ENCODE peak calls at places on chromosomes 1 and 21, in six cellular contexts. One of them, this sample, is unnamed.

GRCh38 chr1:145997156-145998023 is 1.0 kb upstream of the TXNIP start:
- DNase-seq in HepG2: peak
- DNase-seq in SK-N-SH: peak
- DNase-seq in GM12878: no peak
- DNase-seq in H1: no peak
- DNase-seq in K562: peak
- DNase-seq in this sample: no peak

GRCh38 chr1:109644670-109645069 is 11.2 kb upstream of the GSTM4 start:
- DNase-seq in HepG2: no peak
- DNase-seq in SK-N-SH: no peak
- DNase-seq in GM12878: no peak
- DNase-seq in H1: no peak
- DNase-seq in K562: peak
- DNase-seq in this sample: no peak

GRCh38 chr1:212118872-212119260 is 83.3 kb downstream of the DTL start:
- DNase-seq in HepG2: no peak
- DNase-seq in SK-N-SH: no peak
- DNase-seq in GM12878: no peak
- DNase-seq in H1: no peak
- DNase-seq in K562: no peak
- DNase-seq in this sample: no peak

GRCh38 chr1:8139941-8140340 is 113.8 kb upstream of the ERRFI1 start:
- DNase-seq in HepG2: no peak
- DNase-seq in SK-N-SH: no peak
- DNase-seq in GM12878: no peak
- DNase-seq in H1: no peak
- DNase-seq in K562: no peak
- DNase-seq in this sample: no peak

GRCh38 chr21:31618696-31619430 is 40.6 kb upstream of the SOD1 start:
- DNase-seq in HepG2: no peak
- DNase-seq in SK-N-SH: no peak
- DNase-seq in GM12878: no peak
- DNase-seq in H1: no peak
- DNase-seq in K562: no peak
- DNase-seq in this sample: no peak

GRCh38 chr1:1075148-1075935 is 1.2 kb upstream of the RNF223 start:
- DNase-seq in HepG2: no peak
- DNase-seq in SK-N-SH: peak
- DNase-seq in GM12878: no peak
- DNase-seq in H1: no peak
- DNase-seq in K562: no peak
- DNase-seq in this sample: no peak

GRCh38 chr1:10431065-10431730 is 965 bp downstream of the CENPS start:
- DNase-seq in HepG2: no peak
- DNase-seq in SK-N-SH: no peak
- DNase-seq in GM12878: no peak
- DNase-seq in H1: no peak
- DNase-seq in K562: peak
- DNase-seq in this sample: peak

GRCh38 chr1:91871994-91872393 is 14.0 kb downstream of the TGFBR3 start:
- DNase-seq in HepG2: no peak
- DNase-seq in SK-N-SH: no peak
- DNase-seq in GM12878: no peak
- DNase-seq in H1: no peak
- DNase-seq in K562: no peak
- DNase-seq in this sample: no peak

GRCh38 chr1:99766378-99766800 is at the start of gene FRRS1:
- DNase-seq in HepG2: peak
- DNase-seq in SK-N-SH: peak
- DNase-seq in GM12878: peak
- DNase-seq in H1: peak
- DNase-seq in K562: peak
- DNase-seq in this sample: peak

GRCh38 chr21:23951251-23951650 is 1656.0 kb downstream of the MRPL39 start:
- DNase-seq in HepG2: no peak
- DNase-seq in SK-N-SH: no peak
- DNase-seq in GM12878: no peak
- DNase-seq in H1: no peak
- DNase-seq in K562: no peak
- DNase-seq in this sample: no peak

GRCh38 chr1:22176258-22176657 is 33.4 kb upstream of the WNT4 start:
- DNase-seq in HepG2: no peak
- DNase-seq in SK-N-SH: no peak
- DNase-seq in GM12878: no peak
- DNase-seq in H1: no peak
- DNase-seq in K562: no peak
- DNase-seq in this sample: no peak

GRCh38 chr1:209417761-209418160 is 165.8 kb upstream of the CAMK1G start:
- DNase-seq in HepG2: no peak
- DNase-seq in SK-N-SH: no peak
- DNase-seq in GM12878: no peak
- DNase-seq in H1: no peak
- DNase-seq in K562: no peak
- DNase-seq in this sample: no peak
- TF ChIP-seq JUND in HepG2: no peak
- TF ChIP-seq JUND in SK-N-SH: no peak
- TF ChIP-seq JUND in GM12878: no peak
- TF ChIP-seq JUND in H1: no peak
- TF ChIP-seq JUND in K562: no peak
- TF ChIP-seq JUND in this sample: no peak

DNA sequence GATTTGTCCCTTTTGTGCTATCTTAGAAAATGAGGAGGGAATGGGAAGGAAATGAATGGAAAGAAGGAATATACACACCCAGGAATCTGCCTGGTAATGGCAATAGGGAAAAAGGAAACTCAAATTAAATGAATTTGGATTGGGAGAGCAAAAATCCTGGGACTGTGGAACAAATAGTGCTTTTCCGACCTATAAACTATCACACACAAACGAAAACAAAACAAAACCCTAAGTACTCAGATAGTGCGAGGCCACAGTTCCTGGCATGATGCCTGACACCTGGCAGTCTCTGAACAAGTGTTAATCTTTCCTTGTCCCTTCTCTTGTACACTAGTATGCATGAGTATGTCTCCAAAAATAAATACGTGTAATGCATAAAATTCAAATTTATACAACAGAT is 319.8 kb upstream of the SPAG17 start:
- DNase-seq in HepG2: no peak
- DNase-seq in SK-N-SH: no peak
- DNase-seq in GM12878: no peak
- DNase-seq in H1: no peak
- DNase-seq in K562: no peak
- DNase-seq in this sample: no peak
- TF ChIP-seq JUND in HepG2: no peak
- TF ChIP-seq JUND in SK-N-SH: no peak
- TF ChIP-seq JUND in GM12878: no peak
- TF ChIP-seq JUND in H1: no peak
- TF ChIP-seq JUND in K562: no peak
- TF ChIP-seq JUND in this sample: no peak

DNA sequence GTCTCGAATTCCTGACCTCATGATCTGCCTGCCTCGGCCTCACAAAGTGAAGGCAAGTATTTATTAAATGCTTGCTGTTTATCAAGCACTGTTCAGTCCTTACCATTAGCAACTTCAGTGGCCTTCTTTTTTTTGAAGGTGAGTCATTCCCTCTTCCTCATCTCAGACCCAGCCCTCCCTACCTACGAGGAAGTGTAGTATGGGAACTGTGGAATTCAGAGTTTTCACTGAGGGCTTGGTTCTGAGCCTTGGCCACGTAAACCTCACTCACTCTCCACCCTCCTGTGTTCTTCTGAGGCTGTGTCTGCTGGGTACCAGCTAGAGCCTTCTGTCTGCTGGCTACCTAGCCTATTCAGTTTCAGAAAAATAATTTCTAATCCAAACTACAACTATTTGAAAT is 218.3 kb upstream of the SGIP1 start:
- DNase-seq in HepG2: no peak
- DNase-seq in SK-N-SH: no peak
- DNase-seq in GM12878: no peak
- DNase-seq in H1: no peak
- DNase-seq in K562: no peak
- DNase-seq in this sample: no peak
- TF ChIP-seq JUND in HepG2: no peak
- TF ChIP-seq JUND in SK-N-SH: peak
- TF ChIP-seq JUND in GM12878: no peak
- TF ChIP-seq JUND in H1: no peak
- TF ChIP-seq JUND in K562: no peak
- TF ChIP-seq JUND in this sample: no peak

GRCh38 chr1:57017717-57018116 is 51.9 kb upstream of the C8B start:
- DNase-seq in HepG2: peak
- DNase-seq in SK-N-SH: no peak
- DNase-seq in GM12878: no peak
- DNase-seq in H1: no peak
- DNase-seq in K562: peak
- DNase-seq in this sample: no peak
- TF ChIP-seq JUND in HepG2: no peak
- TF ChIP-seq JUND in SK-N-SH: no peak
- TF ChIP-seq JUND in GM12878: no peak
- TF ChIP-seq JUND in H1: no peak
- TF ChIP-seq JUND in K562: no peak
- TF ChIP-seq JUND in this sample: no peak

DNA sequence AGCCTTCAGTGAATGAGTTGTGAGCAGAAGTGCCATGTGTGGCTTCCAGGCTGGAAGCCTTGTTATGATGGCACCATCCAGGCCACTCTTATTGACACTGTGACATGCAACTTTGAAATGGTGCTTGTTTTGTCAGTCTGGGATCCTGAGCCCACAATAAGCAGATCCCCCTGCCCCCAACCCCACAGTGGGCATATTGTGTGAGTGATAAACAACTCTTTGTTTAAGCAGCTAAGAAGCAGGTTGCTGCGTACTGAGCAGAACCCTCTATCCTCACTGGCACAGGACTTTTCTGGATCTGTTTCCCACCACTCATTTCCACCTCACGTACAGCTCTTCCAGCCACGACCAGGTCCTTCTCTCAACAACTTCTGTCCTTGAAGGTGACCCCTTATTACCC is 375.3 kb downstream of the PCP4 start:
- DNase-seq in HepG2: no peak
- DNase-seq in SK-N-SH: no peak
- DNase-seq in GM12878: no peak
- DNase-seq in H1: no peak
- DNase-seq in K562: no peak
- DNase-seq in this sample: no peak
- TF ChIP-seq JUND in HepG2: no peak
- TF ChIP-seq JUND in SK-N-SH: no peak
- TF ChIP-seq JUND in GM12878: no peak
- TF ChIP-seq JUND in H1: no peak
- TF ChIP-seq JUND in K562: no peak
- TF ChIP-seq JUND in this sample: no peak

GRCh38 chr1:180934563-180934962 is 21.9 kb downstream of the KIAA1614 start:
- DNase-seq in HepG2: no peak
- DNase-seq in SK-N-SH: no peak
- DNase-seq in GM12878: peak
- DNase-seq in H1: no peak
- DNase-seq in K562: no peak
- DNase-seq in this sample: no peak
- TF ChIP-seq JUND in HepG2: no peak
- TF ChIP-seq JUND in SK-N-SH: no peak
- TF ChIP-seq JUND in GM12878: no peak
- TF ChIP-seq JUND in H1: no peak
- TF ChIP-seq JUND in K562: no peak
- TF ChIP-seq JUND in this sample: no peak

DNA sequence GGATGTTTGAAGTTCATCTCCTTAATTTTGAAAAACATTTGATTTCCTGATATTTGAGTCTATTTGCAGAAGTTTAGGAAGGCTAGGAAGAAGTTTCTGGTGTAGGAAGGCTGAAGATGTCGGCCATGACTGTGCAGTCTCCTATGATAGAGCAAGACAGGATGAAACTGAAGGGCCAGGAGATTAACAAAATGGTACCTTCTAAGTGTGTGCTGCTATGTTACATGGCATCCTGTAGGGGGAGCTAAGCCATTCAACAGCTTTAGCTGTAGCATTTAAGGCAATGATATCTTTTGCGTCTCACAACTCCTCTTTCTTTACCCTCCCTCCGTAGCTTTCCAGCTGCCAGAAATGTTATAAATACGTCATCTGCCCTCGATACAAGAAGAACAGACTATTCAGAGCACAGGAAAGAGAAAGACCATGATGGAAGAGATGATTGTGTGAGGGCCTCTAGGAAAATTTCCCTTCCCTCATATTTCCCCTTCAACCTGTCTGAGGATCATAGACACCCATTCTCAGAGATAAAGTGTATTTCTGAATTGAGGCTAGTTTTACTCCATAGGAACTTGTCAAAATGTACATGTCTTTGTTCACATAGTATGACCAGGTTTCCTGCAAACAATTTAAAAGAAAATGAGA is 61.1 kb downstream of the XCL1 start:
- DNase-seq in HepG2: peak
- DNase-seq in SK-N-SH: peak
- DNase-seq in GM12878: no peak
- DNase-seq in H1: no peak
- DNase-seq in K562: peak
- DNase-seq in this sample: peak
- TF ChIP-seq JUND in HepG2: no peak
- TF ChIP-seq JUND in SK-N-SH: no peak
- TF ChIP-seq JUND in GM12878: no peak
- TF ChIP-seq JUND in H1: no peak
- TF ChIP-seq JUND in K562: peak
- TF ChIP-seq JUND in this sample: no peak

DNA sequence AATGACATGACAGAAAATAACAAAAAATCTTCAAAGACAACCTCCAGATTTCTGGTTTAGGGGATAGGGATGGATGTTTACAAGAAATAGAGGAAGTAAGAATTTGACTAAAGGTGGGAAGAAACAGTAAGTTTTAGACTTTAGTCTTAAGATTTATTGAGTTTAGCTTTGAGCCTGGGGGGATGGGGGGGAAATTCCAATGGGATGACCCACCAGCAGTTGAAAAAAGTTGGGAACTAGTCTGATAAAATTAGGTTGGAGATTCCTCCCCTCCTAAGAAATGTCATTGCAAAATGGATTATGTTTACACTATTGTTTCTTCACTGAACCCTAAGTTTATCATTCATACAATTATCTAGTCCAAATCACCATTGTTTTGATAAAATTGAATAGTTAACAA is 28.4 kb downstream of the WDR26 start:
- DNase-seq in HepG2: no peak
- DNase-seq in SK-N-SH: no peak
- DNase-seq in GM12878: no peak
- DNase-seq in H1: no peak
- DNase-seq in K562: no peak
- DNase-seq in this sample: no peak
- TF ChIP-seq JUND in HepG2: no peak
- TF ChIP-seq JUND in SK-N-SH: no peak
- TF ChIP-seq JUND in GM12878: no peak
- TF ChIP-seq JUND in H1: no peak
- TF ChIP-seq JUND in K562: no peak
- TF ChIP-seq JUND in this sample: no peak

This sample was measured in T47D.